ENCODE peak calls at places on chromosomes 16 and 17, in nine cellular contexts. H is IMR-90; I is endothelial cell of umbilical vein; J is Peyer's patch; Y is mucosa of descending colon; W is CD8-positive, alpha-beta T cell; U is GM23248; R is tibial nerve; Z is thoracic aorta. M is an unnamed sample. For H3K4me1, H3K36me3 and H3K9me3, the result is how much of the 10 kb centered on the place peaks cover.

GRCh38 chr17:47670064-47670463 is 20.3 kb downstream of the KPNB1 start:
- DNase-seq in I (no peak), J (no peak), U (no peak), H (no peak), R (no peak), Y (no peak), Z (no peak), W (no peak), M (no peak)

GRCh38 chr17:75289832-75290337 is 652 bp upstream of the SLC25A19 start:
- DNase-seq in Y (peak), U (peak), I (peak), R (peak), Z (no peak), H (peak), W (peak), J (peak), M (no peak)

GRCh38 chr17:67035131-67036083 is 8.9 kb upstream of the CACNG1 start:
- DNase-seq in H (no peak), W (no peak), R (no peak), J (no peak), Z (no peak), U (no peak), I (no peak), Y (no peak), M (no peak)

GRCh38 chr17:72477529-72477928 is 356.7 kb downstream of the SOX9 start:
- DNase-seq in U (no peak), Y (peak), I (no peak), W (no peak), J (no peak), H (no peak), R (no peak), Z (no peak), M (no peak)

GRCh38 chr17:30332057-30332542 is 1.8 kb downstream of the TMIGD1 start:
- DNase-seq in R (no peak), U (peak), W (peak), I (no peak), Y (no peak), Z (no peak), H (peak), J (no peak), M (peak)

GRCh38 chr17:37844158-37844976 is 79.8 kb upstream of the TBC1D3K start:
- DNase-seq in J (peak), I (peak), R (no peak), U (peak), Z (no peak), Y (peak), H (peak), W (peak), M (no peak)

GRCh38 chr17:27544350-27545131 is 86.4 kb upstream of the LGALS9 start:
- DNase-seq in W (no peak), I (no peak), R (no peak), Y (no peak), H (peak), Z (no peak), U (no peak), J (peak), M (no peak)

GRCh38 chr17:15348030-15348429 is 6.6 kb upstream of the TEKT3 start:
- DNase-seq in Y (peak), W (no peak), H (peak), Z (no peak), J (no peak), U (peak), I (no peak), R (no peak), M (no peak)

GRCh38 chr17:61399131-61400057 is at the start of gene TBX2:
- DNase-seq in R (peak), W (no peak), I (no peak), U (peak), J (no peak), H (peak), Y (peak), Z (peak), M (no peak)

GRCh38 chr17:59372138-59372751 is 40.8 kb downstream of the YPEL2 start:
- DNase-seq in H (peak), I (peak), Y (peak), U (peak), J (peak), Z (no peak), R (peak), W (no peak), M (no peak)
- H3K4me1 ChIP-seq in H (under half), I (half or more), Y (half or more), U (half or more), J (under half), Z (half or more), R (half or more), W (half or more), M (half or more)

DNA sequence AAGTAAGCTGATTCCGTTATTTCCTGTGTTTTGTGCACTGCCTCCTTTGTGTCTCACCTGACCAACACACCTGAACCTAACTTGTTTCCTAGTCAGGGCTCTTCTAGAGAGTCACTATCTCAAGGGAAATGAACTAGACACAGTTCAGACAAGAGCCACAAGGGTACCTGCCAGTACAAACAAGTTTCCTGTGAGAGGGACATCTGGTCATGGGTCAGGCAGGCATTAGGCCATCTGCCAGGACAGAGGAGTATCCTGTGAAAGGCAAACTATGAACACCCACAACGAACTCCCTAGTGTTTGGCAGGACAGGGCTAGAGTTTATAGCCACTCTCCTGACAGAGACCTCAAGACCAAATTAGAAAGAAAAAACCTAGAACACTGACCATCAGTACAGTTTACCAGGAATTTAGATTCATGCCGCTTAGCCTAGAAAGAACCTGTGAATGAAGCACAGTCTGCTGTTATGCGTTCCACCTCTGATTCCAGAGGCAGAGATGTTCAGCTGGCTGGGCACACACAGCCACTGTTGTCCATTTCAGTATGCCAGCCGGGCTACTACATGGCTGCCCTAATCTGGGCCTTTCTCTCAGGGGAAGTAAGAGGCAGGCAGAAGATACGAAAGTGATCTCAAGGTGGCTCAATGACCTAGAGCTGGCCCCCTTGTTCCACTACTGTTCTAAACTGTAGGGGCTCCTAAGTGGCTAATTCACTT is 20.7 kb upstream of the GLG1 start:
- DNase-seq in H (peak), U (peak), Z (no peak), W (no peak), Y (no peak), I (no peak), R (no peak), J (no peak), M (no peak)
- H3K36me3 ChIP-seq in H (under half), U (half or more), Z (half or more), W (half or more), Y (under half), I (under half), R (half or more), J (half or more), M (under half)

DNA sequence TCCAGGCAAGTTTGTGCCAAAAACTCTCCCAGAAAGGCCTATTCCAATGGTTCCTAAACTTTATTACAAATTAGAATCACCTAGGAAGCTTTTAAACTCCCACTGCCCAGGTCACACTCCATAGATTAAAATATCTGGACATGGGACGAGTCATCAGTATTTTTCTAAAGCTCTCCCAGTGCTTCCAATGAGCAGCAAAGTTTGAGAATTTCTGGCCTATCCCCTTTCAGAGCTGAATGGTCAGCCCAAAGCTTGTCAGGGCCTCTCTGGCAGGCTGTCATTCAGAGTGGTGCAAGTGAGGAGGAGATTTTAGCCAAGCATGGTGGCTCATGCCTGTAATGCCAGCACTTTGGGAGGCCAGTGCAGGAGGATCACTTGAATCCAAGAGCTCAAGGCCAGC is 2.4 kb downstream of the BCL6B start:
- DNase-seq in Y (no peak), J (no peak), H (no peak), W (no peak), R (no peak), I (no peak), Z (no peak), U (no peak), M (no peak)
- H3K9me3 ChIP-seq in Y (under half), J (under half), H (under half), W (under half), R (under half), I (under half), Z (under half), U (under half), M (under half)

DNA sequence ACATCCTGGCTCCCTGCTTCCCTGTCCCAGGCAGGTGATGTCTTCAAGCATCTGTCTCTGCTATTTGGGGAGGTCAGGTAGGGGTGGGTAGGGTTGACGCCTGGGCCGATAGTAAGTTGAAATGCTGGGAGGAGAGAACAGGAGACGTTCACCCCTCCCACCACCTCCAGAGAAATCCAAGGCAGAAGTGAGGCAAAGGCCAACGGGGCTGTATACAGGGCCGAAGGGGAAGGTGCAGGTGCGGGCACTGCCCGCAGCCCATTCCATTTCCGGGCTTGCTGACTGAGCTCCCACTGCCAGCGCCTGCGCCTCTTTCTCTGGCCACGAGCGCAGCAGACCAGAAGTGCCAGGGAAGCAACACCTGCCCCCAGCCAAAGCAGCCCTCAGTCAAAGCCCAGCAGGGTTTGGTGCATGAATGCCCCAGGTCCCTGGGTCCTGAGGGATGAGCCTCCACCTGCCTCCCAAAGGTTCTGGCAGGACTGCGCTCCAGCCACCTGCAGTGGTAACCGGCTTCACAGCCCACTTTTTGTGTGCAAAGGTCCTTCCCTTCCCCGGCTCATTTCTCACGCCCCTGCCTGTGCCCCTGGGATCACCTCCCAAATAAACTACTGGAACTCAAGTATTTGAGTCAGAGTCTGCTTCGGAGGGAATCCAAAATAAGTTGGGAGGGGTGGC is 127.5 kb upstream of the TNRC6C start:
- DNase-seq in Z (no peak), H (no peak), I (no peak), W (no peak), J (no peak), R (no peak), Y (no peak), U (no peak), M (no peak)
- H3K4me1 ChIP-seq in Z (under half), H (under half), I (under half), W (under half), J (under half), R (under half), Y (under half), U (under half), M (under half)

GRCh38 chr16:30715777-30716445 is 16.9 kb downstream of the SRCAP start:
- DNase-seq in U (peak), J (no peak), W (peak), I (no peak), R (no peak), Y (no peak), H (peak), Z (no peak), M (no peak)
- H3K36me3 ChIP-seq in U (half or more), J (half or more), W (half or more), I (half or more), R (half or more), Y (under half), H (half or more), Z (half or more), M (half or more)

GRCh38 chr17:41766135-41766534 is 20.4 kb downstream of the JUP start:
- DNase-seq in H (no peak), W (no peak), U (no peak), J (no peak), Z (no peak), R (no peak), I (no peak), Y (no peak), M (no peak)

GRCh38 chr17:41762391-41762790 is 24.1 kb downstream of the JUP start:
- DNase-seq in Z (no peak), U (no peak), W (no peak), Y (no peak), J (no peak), R (no peak), I (no peak), H (no peak), M (no peak)

GRCh38 chr17:41760878-41761277 is 25.6 kb downstream of the JUP start:
- DNase-seq in I (no peak), R (no peak), H (no peak), U (no peak), Z (no peak), J (no peak), W (no peak), Y (no peak), M (no peak)

GRCh38 chr17:41763327-41763726 is 23.2 kb downstream of the JUP start:
- DNase-seq in W (no peak), U (no peak), Y (no peak), J (no peak), Z (no peak), I (no peak), R (no peak), H (no peak), M (no peak)

DNA sequence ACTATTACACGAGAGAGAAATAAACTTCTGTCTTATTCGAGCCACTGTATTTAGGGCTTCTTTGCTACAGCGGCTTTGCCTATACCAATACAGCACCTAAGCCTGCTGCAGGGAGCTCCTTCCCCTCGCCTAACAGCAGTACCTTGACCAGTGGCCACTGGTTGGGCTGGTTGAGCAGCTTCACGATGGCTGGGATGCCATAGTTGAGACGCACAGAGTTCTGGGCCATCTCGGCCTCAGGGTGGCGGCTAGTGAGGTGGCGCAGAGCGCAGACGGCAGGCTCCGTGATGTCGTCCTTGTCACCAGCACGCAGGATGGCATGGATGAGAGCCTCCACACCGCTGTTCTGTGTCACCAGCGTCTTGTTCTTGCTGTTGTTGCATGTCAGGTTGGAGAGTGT is 23.7 kb downstream of the JUP start:
- DNase-seq in U (no peak), J (no peak), H (no peak), W (no peak), R (no peak), Z (no peak), Y (no peak), I (no peak), M (no peak)
- H3K9me3 ChIP-seq in U (under half), J (under half), H (under half), W (under half), R (under half), Z (under half), Y (under half), I (under half), M (under half)

GRCh38 chr17:79706931-79707382 is 23.8 kb upstream of the ENPP7 start:
- DNase-seq in J (no peak), R (no peak), Z (no peak), I (no peak), U (peak), W (no peak), H (no peak), Y (no peak), M (no peak)

GRCh38 chr17:79707931-79708891 is 22.5 kb upstream of the ENPP7 start:
- DNase-seq in R (no peak), J (peak), W (peak), Y (peak), U (peak), I (peak), Z (no peak), H (peak), M (peak)

GRCh38 chr17:79704691-79705090 is 26.1 kb upstream of the ENPP7 start:
- DNase-seq in Y (no peak), W (no peak), I (no peak), Z (no peak), U (no peak), H (no peak), J (no peak), R (no peak), M (no peak)

GRCh38 chr17:79705674-79706073 is 25.1 kb upstream of the ENPP7 start:
- DNase-seq in U (no peak), J (no peak), I (no peak), H (no peak), R (no peak), W (no peak), Y (no peak), Z (no peak), M (no peak)

DNA sequence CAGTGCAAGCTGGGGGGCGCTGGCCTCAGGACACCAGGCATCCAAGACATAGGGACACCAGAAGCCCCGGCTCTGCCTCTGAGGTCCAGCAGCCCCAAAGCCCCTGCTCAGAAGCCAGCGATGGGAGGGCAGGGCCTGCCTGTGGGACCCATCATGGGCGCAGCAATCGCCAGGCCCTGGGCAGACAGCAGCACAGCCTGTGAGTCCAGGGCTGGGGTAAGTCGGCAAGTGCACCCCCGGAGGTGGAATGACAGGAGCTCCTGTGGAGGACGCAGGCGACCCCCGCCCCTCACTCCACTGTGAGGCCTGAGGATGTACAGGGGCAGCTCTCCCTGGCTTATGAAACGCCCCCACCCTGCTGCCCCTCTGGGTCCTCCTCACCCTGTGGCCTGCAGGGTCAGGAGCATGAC is 23.3 kb upstream of the ENPP7 start:
- DNase-seq in W (no peak), Z (no peak), R (no peak), H (no peak), U (no peak), I (no peak), Y (no peak), J (no peak), M (no peak)
- H3K4me1 ChIP-seq in W (under half), Z (under half), R (under half), H (under half), U (under half), I (under half), Y (under half), J (under half), M (under half)

GRCh38 chr16:89548344-89549006 is 12.0 kb upstream of the RPL13 start:
- DNase-seq in H (no peak), U (no peak), R (no peak), I (no peak), J (no peak), Z (no peak), W (no peak), Y (no peak), M (no peak)
- H3K36me3 ChIP-seq in H (half or more), U (under half), R (under half), I (under half), J (half or more), Z (half or more), W (under half), Y (under half), M (under half)

GRCh38 chr16:1130382-1130781 is 22.5 kb upstream of the CACNA1H start:
- DNase-seq in J (no peak), I (no peak), W (no peak), R (no peak), U (no peak), H (no peak), Z (no peak), Y (no peak), M (no peak)
- H3K9me3 ChIP-seq in J (under half), I (under half), W (under half), R (under half), U (under half), H (under half), Z (under half), Y (under half), M (under half)

GRCh38 chr17:50952889-50953288 is 86.7 kb upstream of the TOB1 start:
- DNase-seq in Y (no peak), H (no peak), W (no peak), Z (no peak), I (no peak), U (no peak), R (no peak), J (peak), M (no peak)
- H3K4me1 ChIP-seq in Y (under half), H (under half), W (under half), Z (under half), I (under half), U (under half), R (under half), J (under half), M (under half)

M was measured in naive thymus-derived CD4-positive, alpha-beta T cell.